ENCODE peak calls at places on chromosome 6, in nine cellular contexts. N is adrenal gland, Z is heart left ventricle, D is ascending aorta, O is body of pancreas, J is MM.1S, K is SJSA1, R is uterus, E is colonic mucosa. M is an unnamed sample.

GRCh38 chr6:100906325-100906724 is 25.2 kb upstream of the ASCC3 start:
- DNase-seq in N (no peak), Z (no peak), D (no peak), O (no peak), J (no peak), K (no peak), R (no peak), E (no peak), M (no peak)

GRCh38 chr6:163774485-163774884 is 360.0 kb downstream of the QKI start:
- DNase-seq in N (no peak), Z (no peak), D (no peak), O (no peak), J (no peak), K (no peak), R (no peak), E (no peak), M (no peak)

GRCh38 chr6:21898107-21898796 is 304.7 kb downstream of the SOX4 start:
- DNase-seq in N (no peak), Z (no peak), D (no peak), O (no peak), J (no peak), K (no peak), R (no peak), E (no peak), M (no peak)

GRCh38 chr6:117485433-117485832 is 3.0 kb downstream of the DCBLD1 start:
- DNase-seq in N (no peak), Z (no peak), D (no peak), O (no peak), J (no peak), K (no peak), R (no peak), E (no peak), M (no peak)

GRCh38 chr6:154916857-154917256 is 78.3 kb upstream of the TIAM2 start:
- DNase-seq in N (no peak), Z (no peak), D (no peak), O (no peak), J (peak; percentile 25), K (no peak), R (no peak), E (no peak), M (no peak)

GRCh38 chr6:74969591-74970267 is 236.1 kb downstream of the COL12A1 start:
- DNase-seq in N (no peak), Z (no peak), D (no peak), O (no peak), J (no peak), K (no peak), R (no peak), E (no peak), M (no peak)

GRCh38 chr6:34771727-34772126 is 14.4 kb downstream of the SNRPC start:
- DNase-seq in N (no peak), Z (no peak), D (no peak), O (no peak), J (no peak), K (no peak), R (no peak), E (no peak), M (no peak)

GRCh38 chr6:157264701-157265100 is 58.6 kb downstream of the TMEM242 start:
- DNase-seq in N (no peak), Z (no peak), D (no peak), O (peak; percentile 40), J (no peak), K (no peak), R (no peak), E (no peak), M (no peak)

GRCh38 chr6:131400054-131400781 is 172.8 kb upstream of the ARG1 start:
- DNase-seq in N (peak; percentile 47), Z (no peak), D (no peak), O (no peak), J (no peak), K (peak; percentile 56), R (no peak), E (no peak), M (no peak)
- H3K27ac ChIP-seq in N (peak overlapping the region; percentile 62), Z (no peak overlapping the region), D (no peak overlapping the region), O (no peak overlapping the region), J (no peak overlapping the region), K (peak overlapping the region; percentile 39), R (no peak overlapping the region), E (no peak overlapping the region), M (no peak overlapping the region)

GRCh38 chr6:37131104-37131959 is 38.6 kb upstream of the PIM1 start:
- DNase-seq in N (peak; percentile 73), Z (peak; percentile 82), D (peak; percentile 87), O (no peak), J (no peak), K (no peak), R (peak; percentile 84), E (peak; percentile 65), M (no peak)

GRCh38 chr6:37127961-37128862 is 41.7 kb upstream of the PIM1 start:
- DNase-seq in N (peak; percentile 54), Z (no peak), D (no peak), O (no peak), J (no peak), K (no peak), R (no peak), E (peak; percentile 45), M (no peak)

GRCh38 chr6:37134622-37135191 is 35.2 kb upstream of the PIM1 start:
- DNase-seq in N (peak; percentile 82), Z (no peak), D (peak; percentile 93), O (peak; percentile 40), J (no peak), K (peak; percentile 93), R (peak; percentile 70), E (peak; percentile 82), M (no peak)

GRCh38 chr6:37130704-37131103 is 39.2 kb upstream of the PIM1 start:
- DNase-seq in N (peak; percentile 85), Z (no peak), D (peak; percentile 85), O (peak; percentile 47), J (no peak), K (no peak), R (peak; percentile 70), E (peak; percentile 55), M (no peak)

GRCh38 chr6:37131960-37132253 is 38.0 kb upstream of the PIM1 start:
- DNase-seq in N (no peak), Z (no peak), D (no peak), O (no peak), J (no peak), K (no peak), R (no peak), E (no peak), M (no peak)
- H3K4me1 ChIP-seq in N (peaks cover 13% of the 10 kb centered on the region), Z (peaks cover 31% of the 10 kb centered on the region), D (peaks cover 5% of the 10 kb centered on the region), O (peaks cover 21% of the 10 kb centered on the region), J (no peaks in the 10 kb centered on the region), K (peaks cover 72% of the 10 kb centered on the region), R (peaks cover 11% of the 10 kb centered on the region), E (peaks cover 23% of the 10 kb centered on the region), M (peaks cover 4% of the 10 kb centered on the region)

DNA sequence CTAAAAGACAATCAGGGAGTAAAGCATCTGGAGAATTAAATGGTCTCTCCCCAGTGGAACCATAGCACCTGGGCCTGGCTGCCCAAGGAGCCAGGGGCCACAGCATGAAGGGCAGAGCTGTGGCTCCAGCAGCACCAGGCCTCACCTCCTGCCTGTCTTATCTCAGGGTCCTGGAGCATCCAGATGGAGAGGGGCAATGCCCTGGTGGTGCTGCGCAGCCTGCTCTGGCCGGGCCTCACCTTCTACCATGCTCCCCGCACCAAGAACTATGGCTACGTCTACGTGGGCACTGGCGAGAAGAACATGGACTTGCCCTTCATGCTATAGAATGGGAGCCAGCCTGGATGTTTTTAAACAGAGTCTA is 17.0 kb downstream of the MRPS18A start:
- DNase-seq in N (no peak), Z (no peak), D (no peak), O (no peak), J (no peak), K (no peak), R (no peak), E (no peak), M (no peak)
- H3K27ac ChIP-seq in N (no peak overlapping the region), Z (peak overlapping the region; percentile 59), D (peak overlapping the region; percentile 62), O (no peak overlapping the region), J (peak overlapping the region; percentile 66), K (no peak overlapping the region), R (peak overlapping the region; percentile 75), E (no peak overlapping the region), M (no peak overlapping the region)

GRCh38 chr6:109060585-109060984 is 34.1 kb downstream of the SESN1 start:
- DNase-seq in N (no peak), Z (no peak), D (no peak), O (no peak), J (no peak), K (no peak), R (no peak), E (no peak), M (no peak)
- H3K4me1 ChIP-seq in N (peaks cover 29% of the 10 kb centered on the region), Z (peaks cover 51% of the 10 kb centered on the region), D (peaks cover 2% of the 10 kb centered on the region), O (peaks cover 43% of the 10 kb centered on the region), J (peaks cover 21% of the 10 kb centered on the region), K (peaks cover 24% of the 10 kb centered on the region), R (no peaks in the 10 kb centered on the region), E (no peaks in the 10 kb centered on the region), M (peaks cover 2% of the 10 kb centered on the region)

DNA sequence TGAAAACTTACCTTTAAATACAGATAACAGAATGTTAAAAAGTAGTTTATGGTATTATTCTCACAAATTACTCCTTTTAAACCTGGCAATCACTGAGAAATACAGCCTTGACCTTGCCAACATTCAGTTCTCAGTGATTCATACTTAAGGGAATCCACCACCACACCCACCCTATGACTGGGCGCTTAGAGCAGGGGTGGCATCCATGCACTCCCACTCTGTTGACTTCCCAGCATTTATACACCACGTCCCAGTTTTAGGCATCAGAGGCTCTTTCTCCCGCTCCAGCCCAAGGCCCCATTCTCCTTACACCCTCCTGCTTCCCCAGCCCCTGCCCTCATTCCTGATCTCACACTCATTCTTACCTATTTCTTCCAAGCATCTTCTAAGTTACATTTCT is 16.3 kb downstream of the TRAF3IP2 start:
- DNase-seq in N (peak; percentile 86), Z (no peak), D (peak; percentile 91), O (no peak), J (no peak), K (peak; percentile 91), R (peak; percentile 69), E (no peak), M (no peak)
- H3K27ac ChIP-seq in N (peak overlapping the region; percentile 86), Z (peak overlapping the region; percentile 50), D (peak overlapping the region; percentile 82), O (no peak overlapping the region), J (no peak overlapping the region), K (peak overlapping the region; percentile 94), R (peak overlapping the region; percentile 82), E (peak overlapping the region; percentile 16), M (no peak overlapping the region)

GRCh38 chr6:111423055-111423633 is 59.9 kb downstream of the REV3L start:
- DNase-seq in N (no peak), Z (no peak), D (no peak), O (no peak), J (no peak), K (no peak), R (no peak), E (no peak), M (no peak)
- H3K4me1 ChIP-seq in N (peaks cover 15% of the 10 kb centered on the region), Z (peaks cover 51% of the 10 kb centered on the region), D (no peaks in the 10 kb centered on the region), O (peaks cover 36% of the 10 kb centered on the region), J (peaks cover 12% of the 10 kb centered on the region), K (peaks cover 41% of the 10 kb centered on the region), R (no peaks in the 10 kb centered on the region), E (peaks cover 6% of the 10 kb centered on the region), M (peaks cover 9% of the 10 kb centered on the region)

DNA sequence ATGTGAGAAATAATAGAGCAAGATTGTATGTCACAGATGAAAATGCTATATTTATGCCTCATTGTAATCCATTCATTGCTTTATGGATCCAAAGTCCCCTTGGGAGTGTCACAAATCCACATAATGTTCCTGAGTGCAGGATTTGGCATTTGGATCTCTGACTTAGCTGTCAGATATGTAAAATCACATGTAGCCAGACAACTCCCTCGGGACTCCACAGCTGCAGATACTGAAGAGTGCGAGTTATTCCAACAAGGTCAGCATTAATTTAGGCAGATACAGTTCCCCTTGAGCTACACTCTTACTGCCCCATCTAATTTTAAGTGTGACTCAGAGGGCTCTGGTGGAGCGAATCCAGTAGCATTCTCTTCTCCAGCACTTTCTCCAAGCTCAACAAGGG is 433.2 kb downstream of the CD83 start:
- DNase-seq in N (peak; percentile 26), Z (peak; percentile 55), D (no peak), O (peak; percentile 51), J (no peak), K (no peak), R (no peak), E (peak; percentile 47), M (no peak)
- H3K27ac ChIP-seq in N (no peak overlapping the region), Z (peak overlapping the region; percentile 37), D (no peak overlapping the region), O (no peak overlapping the region), J (no peak overlapping the region), K (no peak overlapping the region), R (no peak overlapping the region), E (peak overlapping the region; percentile 73), M (no peak overlapping the region)